ENCODE peak calls at places on chromosomes 16 and 17, in seven cellular contexts. One of them, this sample, is unnamed.

GRCh38 chr16:74450236-74450635 is 29.0 kb upstream of the CLEC18B start:
- DNase-seq in stimulated activated naive CD8-positive, alpha-beta T cell treated with anti-CD3 and anti-CD28 coated beads, Interleukin-15, amount 100 ng/mL, for 72 hours: no peak
- DNase-seq in stimulated activated CD4-positive, alpha-beta T cell treated with anti-CD3 and anti-CD28 coated beads, TNF-alpha, amount 100 ng/mL, for 24 hours: no peak
- DNase-seq in HT1080: no peak
- DNase-seq in AG09309: no peak
- DNase-seq in SK-N-SH: no peak
- DNase-seq in NCI-H446 treated with DMSO at 0.1 percent for 48 hours: no peak
- DNase-seq in this sample: no peak

GRCh38 chr17:40331743-40332641 is 23.0 kb downstream of the RARA start:
- DNase-seq in SK-N-SH: peak
- DNase-seq in HT1080: no peak
- DNase-seq in stimulated activated CD4-positive, alpha-beta T cell treated with anti-CD3 and anti-CD28 coated beads, TNF-alpha, amount 100 ng/mL, for 24 hours: no peak
- DNase-seq in NCI-H446 treated with DMSO at 0.1 percent for 48 hours: peak
- DNase-seq in stimulated activated naive CD8-positive, alpha-beta T cell treated with anti-CD3 and anti-CD28 coated beads, Interleukin-15, amount 100 ng/mL, for 72 hours: no peak
- DNase-seq in AG09309: no peak
- DNase-seq in this sample: no peak

GRCh38 chr17:67046398-67046797 is 2.0 kb downstream of the CACNG1 start:
- DNase-seq in NCI-H446 treated with DMSO at 0.1 percent for 48 hours: no peak
- DNase-seq in AG09309: no peak
- DNase-seq in stimulated activated CD4-positive, alpha-beta T cell treated with anti-CD3 and anti-CD28 coated beads, TNF-alpha, amount 100 ng/mL, for 24 hours: no peak
- DNase-seq in SK-N-SH: no peak
- DNase-seq in stimulated activated naive CD8-positive, alpha-beta T cell treated with anti-CD3 and anti-CD28 coated beads, Interleukin-15, amount 100 ng/mL, for 72 hours: no peak
- DNase-seq in HT1080: no peak
- DNase-seq in this sample: no peak

GRCh38 chr16:66750279-66751134 is 902 bp downstream of the DYNC1LI2 start:
- DNase-seq in AG09309: no peak
- DNase-seq in SK-N-SH: no peak
- DNase-seq in NCI-H446 treated with DMSO at 0.1 percent for 48 hours: no peak
- DNase-seq in HT1080: no peak
- DNase-seq in stimulated activated naive CD8-positive, alpha-beta T cell treated with anti-CD3 and anti-CD28 coated beads, Interleukin-15, amount 100 ng/mL, for 72 hours: no peak
- DNase-seq in stimulated activated CD4-positive, alpha-beta T cell treated with anti-CD3 and anti-CD28 coated beads, TNF-alpha, amount 100 ng/mL, for 24 hours: no peak
- DNase-seq in this sample: no peak

GRCh38 chr17:13601776-13602551 is at the start of gene HS3ST3A1:
- DNase-seq in SK-N-SH: peak
- DNase-seq in HT1080: peak
- DNase-seq in stimulated activated CD4-positive, alpha-beta T cell treated with anti-CD3 and anti-CD28 coated beads, TNF-alpha, amount 100 ng/mL, for 24 hours: peak
- DNase-seq in stimulated activated naive CD8-positive, alpha-beta T cell treated with anti-CD3 and anti-CD28 coated beads, Interleukin-15, amount 100 ng/mL, for 72 hours: peak
- DNase-seq in AG09309: no peak
- DNase-seq in NCI-H446 treated with DMSO at 0.1 percent for 48 hours: no peak
- DNase-seq in this sample: peak

GRCh38 chr16:57795431-57795878 is 6.8 kb downstream of the KIFC3 start:
- DNase-seq in AG09309: no peak
- DNase-seq in NCI-H446 treated with DMSO at 0.1 percent for 48 hours: peak
- DNase-seq in SK-N-SH: peak
- DNase-seq in stimulated activated CD4-positive, alpha-beta T cell treated with anti-CD3 and anti-CD28 coated beads, TNF-alpha, amount 100 ng/mL, for 24 hours: peak
- DNase-seq in stimulated activated naive CD8-positive, alpha-beta T cell treated with anti-CD3 and anti-CD28 coated beads, Interleukin-15, amount 100 ng/mL, for 72 hours: no peak
- DNase-seq in HT1080: peak
- DNase-seq in this sample: no peak

GRCh38 chr16:68281368-68282063 is 17.2 kb downstream of the SLC7A6 start:
- DNase-seq in NCI-H446 treated with DMSO at 0.1 percent for 48 hours: no peak
- DNase-seq in SK-N-SH: no peak
- DNase-seq in AG09309: no peak
- DNase-seq in stimulated activated CD4-positive, alpha-beta T cell treated with anti-CD3 and anti-CD28 coated beads, TNF-alpha, amount 100 ng/mL, for 24 hours: no peak
- DNase-seq in HT1080: no peak
- DNase-seq in stimulated activated naive CD8-positive, alpha-beta T cell treated with anti-CD3 and anti-CD28 coated beads, Interleukin-15, amount 100 ng/mL, for 72 hours: no peak
- DNase-seq in this sample: no peak

GRCh38 chr17:42683407-42684031 is 1.2 kb downstream of the CNTNAP1 start:
- DNase-seq in AG09309: no peak
- DNase-seq in SK-N-SH: peak
- DNase-seq in stimulated activated naive CD8-positive, alpha-beta T cell treated with anti-CD3 and anti-CD28 coated beads, Interleukin-15, amount 100 ng/mL, for 72 hours: no peak
- DNase-seq in NCI-H446 treated with DMSO at 0.1 percent for 48 hours: no peak
- DNase-seq in stimulated activated CD4-positive, alpha-beta T cell treated with anti-CD3 and anti-CD28 coated beads, TNF-alpha, amount 100 ng/mL, for 24 hours: no peak
- DNase-seq in HT1080: no peak
- DNase-seq in this sample: no peak

GRCh38 chr17:40310882-40311391 is 2.0 kb downstream of the RARA start:
- DNase-seq in stimulated activated naive CD8-positive, alpha-beta T cell treated with anti-CD3 and anti-CD28 coated beads, Interleukin-15, amount 100 ng/mL, for 72 hours: no peak
- DNase-seq in HT1080: no peak
- DNase-seq in stimulated activated CD4-positive, alpha-beta T cell treated with anti-CD3 and anti-CD28 coated beads, TNF-alpha, amount 100 ng/mL, for 24 hours: no peak
- DNase-seq in NCI-H446 treated with DMSO at 0.1 percent for 48 hours: no peak
- DNase-seq in AG09309: no peak
- DNase-seq in SK-N-SH: peak
- DNase-seq in this sample: no peak

GRCh38 chr17:45300060-45300751 is 16.6 kb downstream of the MAP3K14 start:
- DNase-seq in SK-N-SH: no peak
- DNase-seq in AG09309: no peak
- DNase-seq in stimulated activated CD4-positive, alpha-beta T cell treated with anti-CD3 and anti-CD28 coated beads, TNF-alpha, amount 100 ng/mL, for 24 hours: no peak
- DNase-seq in NCI-H446 treated with DMSO at 0.1 percent for 48 hours: no peak
- DNase-seq in HT1080: no peak
- DNase-seq in stimulated activated naive CD8-positive, alpha-beta T cell treated with anti-CD3 and anti-CD28 coated beads, Interleukin-15, amount 100 ng/mL, for 72 hours: no peak
- DNase-seq in this sample: no peak

GRCh38 chr16:84661418-84662060 is 13.2 kb downstream of the KLHL36 start:
- DNase-seq in AG09309: no peak
- DNase-seq in stimulated activated naive CD8-positive, alpha-beta T cell treated with anti-CD3 and anti-CD28 coated beads, Interleukin-15, amount 100 ng/mL, for 72 hours: no peak
- DNase-seq in stimulated activated CD4-positive, alpha-beta T cell treated with anti-CD3 and anti-CD28 coated beads, TNF-alpha, amount 100 ng/mL, for 24 hours: no peak
- DNase-seq in HT1080: no peak
- DNase-seq in NCI-H446 treated with DMSO at 0.1 percent for 48 hours: no peak
- DNase-seq in SK-N-SH: no peak
- DNase-seq in this sample: no peak

This sample was measured in AG04450.